ENCODE peak calls at places on chromosomes 4 and X, in six cellular contexts. K is colonic mucosa, T is RWPE1, V is psoas muscle, E is B cell, U is cardiac fibroblast. R is an unnamed sample.

GRCh38 chr4:152836936-152837335 is 57.2 kb downstream of the ARFIP1 start:
- DNase-seq in E (no peak), K (no peak), V (no peak), U (no peak), T (no peak), R (no peak)

GRCh38 chr4:139958738-139959096 is 195.3 kb downstream of the MAML3 start:
- DNase-seq in K (no peak), U (peak), V (no peak), E (no peak), T (no peak), R (no peak)

GRCh38 chr4:151668687-151669402 is 92.0 kb downstream of the GATB start:
- DNase-seq in U (no peak), K (no peak), E (no peak), T (no peak), V (no peak), R (no peak)

GRCh38 chrX:147180886-147181285 is 366.3 kb upstream of the CXorf51A start:
- DNase-seq in K (no peak), V (no peak), T (no peak), E (no peak), U (no peak), R (no peak)

GRCh38 chr4:95027906-95028618 is 270.3 kb downstream of the BMPR1B start:
- DNase-seq in V (no peak), U (no peak), T (no peak), E (no peak), K (no peak), R (no peak)

GRCh38 chr4:38665846-38666490 is 2.0 kb downstream of the KLF3 start:
- DNase-seq in E (no peak), T (no peak), K (no peak), V (no peak), U (no peak), R (no peak)

GRCh38 chr4:158131037-158131436 is 41.8 kb downstream of the GASK1B start:
- DNase-seq in K (no peak), E (no peak), U (no peak), V (no peak), T (no peak), R (no peak)

GRCh38 chr4:139619644-139620043 is 46.0 kb upstream of the MGST2 start:
- DNase-seq in E (no peak), K (no peak), U (peak), V (no peak), T (peak), R (no peak)

GRCh38 chrX:54483946-54484345 is 12.1 kb downstream of the FGD1 start:
- DNase-seq in E (no peak), K (no peak), V (no peak), T (no peak), U (no peak), R (no peak)

GRCh38 chr4:113232194-113232593 is 182.7 kb downstream of the ANK2 start:
- DNase-seq in E (no peak), V (no peak), K (no peak), T (no peak), U (no peak), R (no peak)

GRCh38 chr4:24840826-24841587 is 45.6 kb downstream of the SOD3 start:
- DNase-seq in U (no peak), E (no peak), K (no peak), V (no peak), T (no peak), R (no peak)

GRCh38 chr4:184684491-184685189 is 35.1 kb downstream of the PRIMPOL start:
- DNase-seq in U (peak), K (no peak), E (no peak), V (no peak), T (no peak), R (no peak)

GRCh38 chr4:8916251-8916913 is 44.7 kb upstream of the HMX1 start:
- DNase-seq in K (no peak), U (no peak), E (no peak), V (peak), T (no peak), R (no peak)

GRCh38 chr4:100826808-100827548 is 309.2 kb upstream of the EMCN start:
- DNase-seq in T (no peak), E (no peak), V (no peak), U (no peak), K (no peak), R (no peak)

GRCh38 chr4:84189138-84189537 is 310.0 kb downstream of the NKX6-1 start:
- DNase-seq in K (no peak), T (no peak), V (no peak), E (no peak), U (no peak), R (no peak)

GRCh38 chr4:152970102-152970820 is 34.1 kb downstream of the FHDC1 start:
- DNase-seq in V (no peak), U (no peak), E (no peak), K (no peak), T (peak), R (no peak)

GRCh38 chr4:860561-860960 is 34.6 kb upstream of the CPLX1 start:
- DNase-seq in E (no peak), U (no peak), V (peak), K (no peak), T (no peak), R (no peak)

GRCh38 chrX:46447384-46447783 is 97.8 kb downstream of the ZNF674 start:
- DNase-seq in E (no peak), K (no peak), U (peak), T (no peak), V (no peak), R (no peak)

GRCh38 chr4:150381671-150382427 is 200.1 kb upstream of the MAB21L2 start:
- DNase-seq in K (no peak), U (peak), E (no peak), T (no peak), V (no peak), R (no peak)

GRCh38 chr4:150181536-150181935 is 103.3 kb downstream of the DCLK2 start:
- DNase-seq in T (no peak), U (peak), K (no peak), V (no peak), E (no peak), R (no peak)

GRCh38 chr4:77432702-77433101 is 172.9 kb upstream of the CXCL13 start:
- DNase-seq in U (no peak), V (no peak), T (no peak), E (no peak), K (peak), R (no peak)
- TF ChIP-seq CTCF in U (no peak), V (no peak), T (no peak), E (no peak), K (no peak), R (no peak)

GRCh38 chr4:173237152-173237551 is 68.5 kb downstream of the GALNT7 start:
- DNase-seq in T (no peak), K (no peak), U (no peak), E (no peak), V (no peak), R (no peak)
- TF ChIP-seq CTCF in T (no peak), K (no peak), U (no peak), E (no peak), V (no peak), R (no peak)

DNA sequence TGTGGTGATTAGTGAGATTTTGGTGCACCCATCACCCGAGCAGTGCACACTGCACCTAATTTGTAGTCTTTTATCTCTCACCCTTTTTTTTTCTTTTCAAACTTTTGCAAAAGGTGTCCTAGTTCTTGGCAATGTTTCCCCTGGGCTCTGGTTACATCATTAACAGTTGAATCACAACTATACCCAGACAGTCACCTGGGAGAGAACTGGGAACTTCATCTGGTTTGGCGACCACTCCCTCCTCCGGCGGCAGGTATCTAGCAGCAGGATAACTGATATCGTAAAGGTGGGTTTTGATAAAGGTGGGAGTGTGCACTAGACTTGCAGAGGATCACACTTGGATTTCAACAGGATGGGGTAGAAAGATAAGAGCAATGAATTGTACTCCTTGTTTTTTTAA is 140.5 kb downstream of the CHIC2 start:
- DNase-seq in T (peak), U (no peak), E (no peak), V (no peak), K (no peak), R (no peak)
- TF ChIP-seq CTCF in T (no peak), U (no peak), E (no peak), V (no peak), K (no peak), R (no peak)

DNA sequence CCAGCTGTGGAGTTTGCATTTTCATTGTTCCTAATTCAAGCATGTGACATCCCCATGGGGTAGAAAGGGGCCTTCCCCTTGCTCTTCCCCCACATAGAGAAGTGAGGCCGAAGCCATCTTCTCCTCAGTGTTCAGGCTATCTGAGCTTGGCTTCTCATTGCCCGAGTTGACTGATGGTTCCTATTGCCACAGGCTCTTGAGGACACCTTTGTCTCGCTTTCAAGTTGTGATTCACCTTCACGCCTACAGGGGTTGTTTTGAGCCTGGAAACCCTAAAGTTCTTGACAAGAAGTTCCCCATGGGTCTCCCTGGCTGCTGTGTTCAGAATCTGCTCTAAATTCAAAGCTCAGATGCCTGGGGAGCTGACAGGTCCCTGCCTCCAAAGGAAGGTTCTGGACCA is 24.9 kb downstream of the CCNQ start:
- DNase-seq in U (no peak), V (no peak), E (peak), T (no peak), K (no peak), R (no peak)
- TF ChIP-seq CTCF in U (no peak), V (no peak), E (no peak), T (no peak), K (no peak), R (no peak)

GRCh38 chr4:66691101-66691500 is 854.2 kb downstream of the CENPC start:
- DNase-seq in K (no peak), U (no peak), V (no peak), E (no peak), T (no peak), R (no peak)
- TF ChIP-seq CTCF in K (no peak), U (no peak), V (no peak), E (no peak), T (no peak), R (no peak)

DNA sequence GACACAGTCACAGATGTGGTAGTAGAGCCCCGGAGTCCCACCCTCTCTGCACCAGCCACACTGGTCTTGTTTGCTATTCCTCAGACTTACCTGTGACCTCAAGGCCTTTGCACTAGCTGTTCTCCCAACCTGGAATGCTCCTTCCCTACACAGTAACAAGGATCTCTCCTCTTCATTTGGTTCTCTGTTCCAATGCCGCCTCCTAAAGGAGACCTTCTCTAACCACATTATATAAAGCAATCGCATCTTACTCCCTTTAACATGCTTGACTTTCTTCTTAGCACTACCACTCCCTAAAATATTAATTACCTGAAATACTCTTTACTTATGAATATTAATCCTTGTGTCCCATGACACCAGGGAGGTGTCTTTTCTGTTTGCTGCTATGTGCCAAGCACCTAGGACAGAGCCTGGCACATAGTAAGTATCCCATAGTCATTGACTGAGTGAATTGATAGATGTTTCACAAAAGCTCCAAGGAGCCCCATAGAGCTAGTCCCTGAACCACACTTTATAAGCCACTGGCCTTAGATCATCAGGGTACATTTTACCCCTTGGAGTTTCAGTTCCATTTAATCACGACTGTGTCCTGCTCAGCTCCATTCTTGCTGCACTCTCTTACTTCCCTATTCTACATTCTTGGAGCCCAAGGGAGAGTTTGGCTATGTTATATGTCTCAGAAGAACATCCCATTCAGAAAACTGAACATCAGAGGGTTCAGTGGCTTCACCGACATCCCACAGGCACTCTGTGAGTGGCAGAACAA is 312.7 kb downstream of the RAB28 start:
- DNase-seq in V (no peak), E (no peak), K (no peak), T (no peak), U (no peak), R (no peak)
- TF ChIP-seq CTCF in V (no peak), E (no peak), K (no peak), T (no peak), U (no peak), R (no peak)

GRCh38 chrX:56563231-56564116 is at the start of gene UBQLN2:
- DNase-seq in T (peak), K (peak), E (peak), U (peak), V (peak), R (peak)
- TF ChIP-seq CTCF in T (peak), K (no peak), E (no peak), U (peak), V (no peak), R (no peak)

GRCh38 chr4:64533159-64533558 is 123.9 kb upstream of the TECRL start:
- DNase-seq in K (no peak), E (no peak), V (no peak), U (no peak), T (no peak), R (no peak)

GRCh38 chr4:64539234-64539849 is 130.1 kb upstream of the TECRL start:
- DNase-seq in T (peak), V (no peak), K (peak), E (peak), U (peak), R (peak)

GRCh38 chr4:64533637-64534036 is 124.4 kb upstream of the TECRL start:
- DNase-seq in K (no peak), T (no peak), E (no peak), U (no peak), V (no peak), R (no peak)

GRCh38 chr4:64538219-64538618 is 129.0 kb upstream of the TECRL start:
- DNase-seq in E (no peak), T (no peak), K (no peak), U (no peak), V (no peak), R (no peak)
- TF ChIP-seq CTCF in E (no peak), T (no peak), K (no peak), U (peak), V (no peak), R (no peak)

DNA sequence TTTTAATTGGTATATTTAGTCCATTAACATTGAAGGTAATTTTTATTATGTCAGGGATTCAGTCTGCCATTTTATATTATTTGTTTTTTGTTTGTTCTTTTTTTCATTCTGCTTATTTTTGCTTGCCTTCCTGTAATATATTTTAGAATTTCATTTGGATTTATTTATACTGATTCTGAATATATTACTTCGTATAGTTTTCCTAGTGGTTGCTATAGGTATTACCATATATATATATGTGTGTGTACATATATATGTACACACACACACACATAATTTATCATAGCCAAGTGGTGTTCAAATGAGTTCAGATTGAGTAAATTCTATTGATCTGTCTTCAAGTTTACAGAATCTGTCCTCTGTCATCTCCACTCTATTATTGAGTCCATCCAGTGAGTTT is 11.2 kb downstream of the CITED1 start:
- DNase-seq in T (no peak), K (no peak), U (no peak), V (no peak), E (no peak), R (no peak)
- TF ChIP-seq CTCF in T (no peak), K (no peak), U (no peak), V (no peak), E (peak), R (no peak)